ENCODE peak calls at places on chromosomes 5 and 9, in five cellular contexts. O, I, N, Q and Y are unnamed samples.

GRCh38 chr9:21205204-21205603 is 1.7 kb downstream of the IFNA10 start:
- DNase-seq in O (no peak), I (no peak), Q (no peak), N (no peak), Y (no peak)

GRCh38 chr9:99103909-99104458 is 929 bp upstream of the TGFBR1 start:
- DNase-seq in O (no peak), N (no peak), Q (peak), I (no peak), Y (no peak)

GRCh38 chr9:130833324-130833990 is 1.6 kb upstream of the ABL1 start:
- DNase-seq in Q (peak), I (no peak), N (no peak), O (no peak), Y (no peak)

GRCh38 chr9:6024035-6024554 is 8.7 kb upstream of the RANBP6 start:
- DNase-seq in O (no peak), Q (no peak), N (no peak), I (no peak), Y (no peak)

GRCh38 chr9:1460143-1460769 is 410.1 kb downstream of the DMRT2 start:
- DNase-seq in I (no peak), N (no peak), O (no peak), Q (no peak), Y (no peak)

GRCh38 chr5:138955013-138955660 is 80.0 kb upstream of the LRRTM2 start:
- DNase-seq in O (no peak), I (no peak), N (no peak), Q (peak), Y (no peak)

GRCh38 chr5:91091471-91092234 is 291.5 kb downstream of the ARRDC3 start:
- DNase-seq in N (no peak), I (no peak), Q (no peak), O (no peak), Y (no peak)

GRCh38 chr5:10838038-10838437 is 77.0 kb upstream of the DAP start:
- DNase-seq in I (no peak), O (no peak), Q (peak), N (no peak), Y (no peak)

GRCh38 chr5:107805166-107805565 is 134.4 kb upstream of the EFNA5 start:
- DNase-seq in Q (no peak), I (no peak), N (no peak), O (no peak), Y (no peak)

GRCh38 chr9:121650220-121651013 is 1.0 kb upstream of the DAB2IP start:
- DNase-seq in O (peak), Q (peak), N (peak), I (peak), Y (peak)

GRCh38 chr9:134525841-134526797 is 115.5 kb upstream of the COL5A1 start:
- DNase-seq in I (no peak), N (peak), O (no peak), Q (no peak), Y (no peak)

GRCh38 chr9:36268007-36268427 is 9.8 kb upstream of the GNE start:
- DNase-seq in I (no peak), N (no peak), Q (peak), O (peak), Y (no peak)

GRCh38 chr5:67297376-67297775 is 100.8 kb upstream of the CD180 start:
- DNase-seq in N (no peak), O (no peak), I (no peak), Q (no peak), Y (no peak)

GRCh38 chr5:138469540-138470321 is 4.5 kb downstream of the EGR1 start:
- DNase-seq in Q (peak), I (no peak), O (peak), N (no peak), Y (peak)

GRCh38 chr9:126474786-126475485 is 138.8 kb upstream of the LMX1B start:
- DNase-seq in O (peak), N (no peak), I (no peak), Q (peak), Y (no peak)

GRCh38 chr5:23084815-23085214 is 231.7 kb upstream of the CDH12 start:
- DNase-seq in I (no peak), N (no peak), Q (no peak), O (no peak), Y (no peak)

GRCh38 chr5:10420926-10421325 is 20.8 kb upstream of the ROPN1L start:
- DNase-seq in N (no peak), I (no peak), O (no peak), Q (peak), Y (no peak)

GRCh38 chr9:19151425-19152159 is 24.3 kb upstream of the PLIN2 start:
- DNase-seq in O (no peak), I (no peak), N (no peak), Q (no peak), Y (no peak)

GRCh38 chr5:61290815-61291214 is 41.2 kb upstream of the ZSWIM6 start:
- DNase-seq in Q (no peak), O (peak), I (no peak), N (no peak), Y (no peak)

GRCh38 chr5:60339691-60340191 is 360.2 kb downstream of the DEPDC1B start:
- DNase-seq in Q (no peak), O (no peak), I (no peak), N (no peak), Y (no peak)

GRCh38 chr5:42951169-42951846 is 88.8 kb downstream of the ANXA2R start:
- DNase-seq in I (no peak), N (peak), O (no peak), Q (peak), Y (no peak)

GRCh38 chr5:132049093-132049492 is 11.4 kb upstream of the IL3 start:
- DNase-seq in I (no peak), N (no peak), O (no peak), Q (no peak), Y (no peak)

GRCh38 chr5:131171276-131171815 is 602 bp downstream of the LYRM7 start:
- DNase-seq in I (no peak), O (no peak), Q (no peak), N (no peak), Y (no peak)

GRCh38 chr5:93735378-93735777 is 6.0 kb downstream of the POU5F2 start:
- DNase-seq in N (no peak), O (no peak), I (no peak), Q (peak), Y (no peak)

GRCh38 chr5:91151947-91152346 is 231.2 kb downstream of the ARRDC3 start:
- DNase-seq in I (no peak), Q (peak), N (peak), O (peak), Y (no peak)

GRCh38 chr5:122726990-122727616 is 47.8 kb upstream of the SNX2 start:
- DNase-seq in Q (peak), I (no peak), O (peak), N (no peak), Y (no peak)

GRCh38 chr5:69343083-69343482 is 10.5 kb upstream of the CCDC125 start:
- DNase-seq in O (no peak), I (no peak), Q (no peak), N (no peak), Y (no peak)

GRCh38 chr9:95483431-95483830 is 33.3 kb downstream of the PTCH1 start:
- DNase-seq in O (no peak), Q (no peak), I (no peak), N (no peak), Y (no peak)

GRCh38 chr9:21679432-21679831 is 123.0 kb upstream of the MTAP start:
- DNase-seq in O (no peak), N (no peak), I (no peak), Q (no peak), Y (no peak)

GRCh38 chr5:38535281-38535750 is 21.1 kb downstream of the LIFR start:
- DNase-seq in N (no peak), O (no peak), Q (no peak), I (no peak), Y (no peak)

GRCh38 chr5:149240354-149240998 is 31.2 kb upstream of the AFAP1L1 start:
- DNase-seq in O (no peak), N (peak), I (no peak), Q (no peak), Y (no peak)

GRCh38 chr5:149237662-149238061 is 34.0 kb upstream of the AFAP1L1 start:
- DNase-seq in I (no peak), N (no peak), O (no peak), Q (no peak), Y (no peak)

GRCh38 chr5:149239917-149240316 is 31.7 kb upstream of the AFAP1L1 start:
- DNase-seq in O (no peak), Q (no peak), N (no peak), I (no peak), Y (no peak)

GRCh38 chr5:149235841-149236240 is 35.8 kb upstream of the AFAP1L1 start:
- DNase-seq in O (no peak), Q (no peak), I (no peak), N (no peak), Y (no peak)

GRCh38 chr5:149238540-149238939 is 33.1 kb upstream of the AFAP1L1 start:
- DNase-seq in I (no peak), O (no peak), N (no peak), Q (no peak), Y (no peak)
- TF ChIP-seq CTCF in I (no peak), O (no peak), N (no peak), Q (peak), Y (peak)

GRCh38 chr5:111820072-111820471 is 63.1 kb upstream of the NREP start:
- DNase-seq in Q (no peak), O (no peak), I (no peak), N (no peak), Y (no peak)
- TF ChIP-seq CTCF in Q (no peak), O (no peak), I (no peak), N (no peak), Y (no peak)

GRCh38 chr5:13477118-13477737 is 467.3 kb downstream of the DNAH5 start:
- DNase-seq in Q (peak), N (no peak), O (no peak), I (no peak), Y (no peak)

GRCh38 chr5:13480834-13481233 is 463.7 kb downstream of the DNAH5 start:
- DNase-seq in N (no peak), O (no peak), Q (no peak), I (no peak), Y (no peak)

DNA sequence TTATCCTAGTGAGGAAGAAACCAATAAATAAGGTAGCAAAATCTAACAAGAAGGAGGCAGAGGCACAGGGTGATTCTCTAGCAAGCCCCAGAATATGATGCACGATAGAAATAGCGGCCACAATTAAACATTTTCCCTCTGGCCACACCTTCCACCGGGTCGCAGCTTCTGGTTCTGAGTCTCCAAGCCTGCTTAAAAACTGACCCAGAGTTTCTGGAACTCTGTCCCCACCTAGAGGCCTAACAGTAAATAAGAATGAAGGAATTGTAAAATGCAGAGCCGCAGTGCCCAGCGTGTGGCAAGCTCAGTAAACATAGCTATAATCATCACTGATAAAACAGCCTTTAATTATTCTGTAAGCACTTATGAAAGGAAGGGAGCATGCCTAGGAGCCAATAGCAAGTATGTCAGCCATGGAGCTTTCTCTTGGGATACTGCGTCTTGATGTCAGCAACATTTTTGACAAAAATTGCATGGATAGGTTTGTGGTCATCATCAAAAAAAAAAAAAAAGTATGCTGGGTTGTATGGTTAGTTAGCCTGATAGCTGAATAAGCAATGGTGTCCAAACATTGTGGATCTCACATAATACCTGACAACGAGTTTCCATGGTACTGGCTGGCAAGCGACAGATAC is 465.5 kb downstream of the DNAH5 start:
- DNase-seq in Q (peak), O (no peak), I (peak), N (no peak), Y (no peak)
- TF ChIP-seq CTCF in Q (peak), O (peak), I (peak), N (peak), Y (peak)

GRCh38 chr5:56951946-56952691 is at the start of gene MIER3:
- DNase-seq in O (no peak), N (peak), Q (peak), I (peak), Y (peak)
- TF ChIP-seq CTCF in O (no peak), N (no peak), Q (no peak), I (no peak), Y (no peak)